ENCODE peak calls at places on chromosome 5, in nine cellular contexts. B, J, Y, V, C, Z, D, F and Q are unnamed samples.

GRCh38 chr5:177477701-177478477 is 4.5 kb upstream of the DBN1 start:
- DNase-seq in Y (no peak), Z (no peak), B (no peak), F (no peak), J (no peak), V (peak), D (no peak), C (peak), Q (no peak)

GRCh38 chr5:16626696-16627264 is 10.0 kb upstream of the RETREG1 start:
- DNase-seq in Y (no peak), Z (no peak), D (no peak), V (peak), B (no peak), F (no peak), J (no peak), C (peak), Q (peak)

GRCh38 chr5:150278046-150278760 is 11.4 kb downstream of the CAMK2A start:
- DNase-seq in C (peak), F (no peak), Y (no peak), V (peak), B (no peak), J (no peak), Z (no peak), D (no peak), Q (peak)

GRCh38 chr5:104928906-104929520 is 1366.4 kb upstream of the NUDT12 start:
- DNase-seq in F (no peak), Z (no peak), J (no peak), Y (no peak), B (peak), D (no peak), V (no peak), C (no peak), Q (no peak)

GRCh38 chr5:179336126-179336870 is 9.0 kb downstream of the ADAMTS2 start:
- DNase-seq in D (no peak), C (no peak), F (no peak), Y (no peak), J (no peak), Z (no peak), V (no peak), B (peak), Q (no peak)

GRCh38 chr5:78405820-78406750 is 45.7 kb downstream of the SCAMP1 start:
- DNase-seq in C (peak), Z (no peak), V (peak), Y (no peak), F (no peak), B (no peak), D (no peak), J (no peak), Q (peak)

GRCh38 chr5:170632985-170633234 is 129.1 kb downstream of the KCNIP1 start:
- DNase-seq in C (no peak), V (no peak), Y (peak), Z (peak), F (peak), D (no peak), J (peak), B (peak), Q (no peak)

GRCh38 chr5:31225118-31225517 is 31.6 kb downstream of the CDH6 start:
- DNase-seq in V (peak), Y (no peak), Z (no peak), B (no peak), F (peak), D (no peak), J (no peak), C (peak), Q (no peak)

GRCh38 chr5:84092738-84093137 is 291.9 kb downstream of the EDIL3 start:
- DNase-seq in D (no peak), C (no peak), Z (no peak), B (no peak), Y (no peak), J (no peak), F (no peak), V (no peak), Q (no peak)

GRCh38 chr5:148968311-148968710 is 94.6 kb downstream of the SH3TC2 start:
- DNase-seq in F (no peak), D (no peak), C (no peak), V (no peak), Y (no peak), J (no peak), Z (no peak), B (no peak), Q (no peak)

GRCh38 chr5:8522635-8523034 is 653.7 kb downstream of the MTRR start:
- DNase-seq in B (no peak), J (no peak), F (no peak), Z (no peak), Y (no peak), C (no peak), V (peak), D (no peak), Q (no peak)

GRCh38 chr5:123719004-123719403 is 207.0 kb downstream of the CSNK1G3 start:
- DNase-seq in B (no peak), C (peak), F (no peak), Z (no peak), Y (no peak), V (no peak), D (no peak), J (no peak), Q (no peak)

GRCh38 chr5:149727336-149728035 is 2.6 kb upstream of the PPARGC1B start:
- DNase-seq in V (no peak), Y (no peak), F (no peak), J (no peak), Z (no peak), B (no peak), C (no peak), D (no peak), Q (no peak)

GRCh38 chr5:79931866-79932265 is 59.2 kb downstream of the MTX3 start:
- DNase-seq in Z (no peak), F (no peak), B (no peak), V (no peak), C (no peak), D (no peak), Y (no peak), J (no peak), Q (no peak)

GRCh38 chr5:77843570-77844407 is 67.7 kb upstream of the TBCA start:
- DNase-seq in B (no peak), Z (no peak), F (no peak), D (no peak), J (no peak), C (no peak), V (no peak), Y (no peak), Q (no peak)

GRCh38 chr5:37825334-37825915 is 14.4 kb downstream of the GDNF start:
- DNase-seq in C (no peak), Y (no peak), Z (no peak), V (no peak), F (no peak), B (no peak), D (no peak), J (no peak), Q (no peak)

GRCh38 chr5:79229357-79230174 is 6.4 kb upstream of the JMY start:
- DNase-seq in J (no peak), Y (no peak), D (no peak), V (no peak), B (no peak), F (no peak), Z (no peak), C (peak), Q (peak)

GRCh38 chr5:851076-851475 is 290 bp upstream of the ZDHHC11 start:
- DNase-seq in J (no peak), F (no peak), B (peak), Z (peak), C (no peak), D (no peak), Y (no peak), V (no peak), Q (no peak)

GRCh38 chr5:151740336-151740942 is 18.0 kb downstream of the ATOX1 start:
- DNase-seq in D (no peak), C (peak), F (peak), J (peak), Y (peak), V (peak), Z (peak), B (peak), Q (peak)

GRCh38 chr5:157890825-157891587 is 32.1 kb upstream of the CLINT1 start:
- DNase-seq in Y (no peak), F (no peak), J (no peak), V (peak), C (no peak), Z (no peak), B (no peak), D (no peak), Q (no peak)

GRCh38 chr5:30802961-30803705 is 390.4 kb upstream of the CDH6 start:
- DNase-seq in B (no peak), D (no peak), J (no peak), V (peak), F (no peak), Z (no peak), Y (no peak), C (peak), Q (no peak)

GRCh38 chr5:177362102-177362868 is 4.6 kb downstream of the RGS14 start:
- DNase-seq in Z (no peak), D (no peak), F (no peak), C (no peak), V (no peak), B (no peak), J (no peak), Y (no peak), Q (no peak)

GRCh38 chr5:168047669-168048111 is 243.8 kb upstream of the WWC1 start:
- DNase-seq in F (peak), J (peak), C (peak), Y (no peak), Z (no peak), V (peak), B (no peak), D (no peak), Q (no peak)

GRCh38 chr5:179799644-179799973 is 5.8 kb downstream of the LTC4S start:
- DNase-seq in Y (no peak), V (no peak), Z (no peak), F (no peak), J (no peak), D (no peak), C (no peak), B (no peak), Q (no peak)

GRCh38 chr5:112551437-112552018 is 132.5 kb upstream of the EPB41L4A start:
- DNase-seq in B (no peak), V (peak), J (peak), F (peak), C (peak), Y (peak), D (peak), Z (peak), Q (peak)

GRCh38 chr5:63961598-63962161 is 565 bp downstream of the HTR1A start:
- DNase-seq in J (no peak), F (no peak), V (no peak), Z (no peak), D (no peak), Y (no peak), B (peak), C (no peak), Q (no peak)

GRCh38 chr5:177396807-177397206 is 3.7 kb downstream of the PFN3 start:
- DNase-seq in C (no peak), V (no peak), Z (no peak), B (no peak), J (no peak), D (no peak), F (no peak), Y (no peak), Q (no peak)

GRCh38 chr5:34699155-34700077 is 43.3 kb downstream of the RAI14 start:
- DNase-seq in B (no peak), V (no peak), Y (no peak), Z (no peak), F (no peak), D (no peak), C (no peak), J (no peak), Q (no peak)

GRCh38 chr5:97078958-97079357 is 63.5 kb downstream of the LIX1 start:
- DNase-seq in C (peak), D (no peak), Z (no peak), V (no peak), Y (no peak), J (no peak), F (no peak), B (no peak), Q (peak)

GRCh38 chr5:176995896-176996767 is 10.4 kb downstream of the UIMC1 start:
- DNase-seq in C (peak), V (peak), Z (no peak), D (no peak), J (no peak), B (no peak), F (no peak), Y (no peak), Q (peak)

GRCh38 chr5:116814656-116815055 is 240.0 kb upstream of the SEMA6A start:
- DNase-seq in D (no peak), J (no peak), B (no peak), V (no peak), Y (no peak), Z (no peak), C (no peak), F (no peak), Q (no peak)

GRCh38 chr5:6305821-6306220 is 72.5 kb downstream of the MED10 start:
- DNase-seq in F (no peak), C (no peak), B (no peak), Z (no peak), Y (no peak), D (no peak), J (no peak), V (no peak), Q (no peak)

GRCh38 chr5:32263683-32264082 is 49.1 kb downstream of the MTMR12 start:
- DNase-seq in B (no peak), Y (no peak), D (no peak), V (no peak), J (no peak), Z (no peak), C (no peak), F (no peak), Q (no peak)

GRCh38 chr5:417765-418559 is 25.0 kb upstream of the EXOC3 start:
- DNase-seq in Y (no peak), V (no peak), Z (no peak), F (no peak), C (no peak), J (no peak), D (no peak), B (no peak), Q (no peak)

GRCh38 chr5:124873189-124873588 is 126.8 kb upstream of the ZNF608 start:
- DNase-seq in F (no peak), B (no peak), Z (no peak), V (no peak), C (no peak), J (no peak), Y (no peak), D (no peak), Q (peak)

GRCh38 chr5:6902597-6902996 is 189.4 kb downstream of the TENT4A start:
- DNase-seq in F (no peak), V (no peak), D (no peak), Z (no peak), Y (no peak), B (no peak), J (no peak), C (no peak), Q (no peak)

GRCh38 chr5:61697811-61698587 is 365.9 kb downstream of the ZSWIM6 start:
- DNase-seq in V (no peak), Z (no peak), Y (no peak), F (peak), B (no peak), J (no peak), D (no peak), C (no peak), Q (no peak)

GRCh38 chr5:172188893-172189692 is 1.1 kb upstream of the STK10 start:
- DNase-seq in B (no peak), Y (no peak), F (no peak), V (peak), Z (no peak), D (no peak), C (no peak), J (no peak), Q (no peak)
- TF ChIP-seq CTCF in B (no peak), Y (no peak), F (no peak), V (no peak), Z (no peak), D (no peak), C (no peak), J (no peak), Q (no peak)

GRCh38 chr5:40733842-40734563 is 21.8 kb downstream of the TTC33 start:
- DNase-seq in Y (no peak), J (no peak), Z (no peak), F (no peak), C (no peak), D (no peak), V (peak), B (no peak), Q (no peak)
- TF ChIP-seq CTCF in Y (no peak), J (no peak), Z (no peak), F (no peak), C (no peak), D (no peak), V (peak), B (no peak), Q (no peak)

DNA sequence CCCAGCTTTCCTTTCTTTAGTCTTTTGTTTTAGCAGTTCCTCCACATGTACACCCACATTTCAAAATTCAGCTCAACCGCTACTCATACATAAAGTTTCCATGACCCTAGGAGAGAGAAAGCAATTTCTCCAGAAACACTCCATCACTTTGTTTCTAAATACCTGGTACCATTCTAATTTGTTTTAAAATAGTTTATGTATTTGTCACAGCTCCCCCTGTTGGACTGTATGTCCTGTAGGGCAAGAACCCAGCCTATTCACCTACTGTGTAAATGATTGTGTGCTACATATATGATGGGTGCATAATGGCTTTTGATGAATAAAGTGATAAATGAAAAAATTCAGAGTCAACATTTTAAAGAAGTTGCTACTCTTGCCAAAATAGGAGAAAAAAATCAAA is 139.1 kb downstream of the COX7C start:
- DNase-seq in V (no peak), Y (no peak), B (no peak), Z (no peak), F (no peak), J (no peak), C (no peak), D (no peak), Q (peak)
- TF ChIP-seq CTCF in V (no peak), Y (no peak), B (no peak), Z (no peak), F (no peak), J (no peak), C (no peak), D (no peak), Q (peak)

GRCh38 chr5:14426521-14426920 is 155.1 kb upstream of the OTULINL start:
- DNase-seq in J (no peak), Z (no peak), V (no peak), C (no peak), B (no peak), D (no peak), F (no peak), Y (no peak), Q (no peak)
- TF ChIP-seq CTCF in J (no peak), Z (no peak), V (no peak), C (no peak), B (no peak), D (no peak), F (no peak), Y (no peak), Q (no peak)

GRCh38 chr5:92644271-92644886 is 936.6 kb downstream of the NR2F1-AS1 start:
- DNase-seq in V (peak), F (no peak), D (no peak), J (no peak), B (no peak), Y (no peak), Z (no peak), C (no peak), Q (no peak)
- TF ChIP-seq CTCF in V (peak), F (no peak), D (no peak), J (no peak), B (no peak), Y (peak), Z (no peak), C (peak), Q (no peak)

GRCh38 chr5:2131826-2132496 is 249.2 kb upstream of the IRX4 start:
- DNase-seq in Z (no peak), Y (no peak), F (no peak), V (no peak), B (no peak), J (no peak), C (no peak), D (no peak), Q (no peak)

GRCh38 chr5:2133936-2134335 is 251.2 kb upstream of the IRX4 start:
- DNase-seq in Y (no peak), V (no peak), C (no peak), D (no peak), B (no peak), F (no peak), J (no peak), Z (no peak), Q (no peak)

GRCh38 chr5:2134543-2135299 is 252.0 kb upstream of the IRX4 start:
- DNase-seq in J (no peak), C (peak), Z (no peak), D (no peak), F (no peak), Y (no peak), V (peak), B (no peak), Q (peak)

GRCh38 chr5:2132497-2132847 is 249.7 kb upstream of the IRX4 start:
- DNase-seq in F (no peak), J (no peak), C (no peak), Z (no peak), B (no peak), D (no peak), Y (no peak), V (no peak), Q (no peak)

GRCh38 chr5:2133080-2133479 is 250.4 kb upstream of the IRX4 start:
- DNase-seq in D (no peak), F (no peak), Y (no peak), Z (no peak), V (peak), J (no peak), B (no peak), C (peak), Q (peak)
- TF ChIP-seq CTCF in D (no peak), F (no peak), Y (no peak), Z (no peak), V (no peak), J (no peak), B (no peak), C (no peak), Q (no peak)

DNA sequence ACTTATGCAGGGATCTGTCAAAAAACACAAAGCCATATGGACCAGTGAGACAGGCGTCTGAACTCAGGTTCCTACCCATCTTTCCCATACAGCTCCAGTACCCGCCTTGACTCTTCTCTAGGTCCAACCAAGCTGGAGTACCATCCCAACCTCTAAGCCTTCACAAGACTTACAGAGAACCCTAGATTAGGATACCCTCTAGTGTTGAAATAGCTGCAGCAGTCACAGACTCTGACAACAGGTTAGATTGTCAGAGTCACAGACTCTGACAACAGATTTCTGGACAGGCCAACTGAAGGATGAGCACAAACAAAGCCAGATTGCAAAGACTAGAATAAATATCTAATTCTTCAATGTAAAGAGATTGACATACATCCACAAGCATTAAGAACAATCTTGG is 266.1 kb downstream of the GRIA1 start:
- DNase-seq in D (no peak), Y (no peak), V (peak), J (no peak), F (no peak), Z (no peak), B (no peak), C (peak), Q (peak)
- TF ChIP-seq CTCF in D (no peak), Y (peak), V (peak), J (no peak), F (no peak), Z (no peak), B (no peak), C (peak), Q (peak)